ENCODE peak calls at places on chromosomes 4 and X, in seven cellular contexts. One of them, this sample, is unnamed.

GRCh38 chrX:48490661-48491060 is 14.7 kb downstream of the FTSJ1 start:
- DNase-seq in H9: no peak
- DNase-seq in occipital lobe: no peak
- DNase-seq in Panc1: no peak
- DNase-seq in M059J: peak
- DNase-seq in stimulated activated naive CD8-positive, alpha-beta T cell treated with anti-CD3 and anti-CD28 coated beads, Interleukin-15, Interleukin-2, amounts not matched to agents 100 U/mL and 50 U/mL, for 24 hours: no peak
- DNase-seq in activated CD4-positive, alpha-beta T cell treated with anti-CD3 and anti-CD28 coated beads, Interleukin-2, amount 50 U/mL, for 1 hour: no peak
- DNase-seq in this sample: no peak

GRCh38 chrX:1521459-1521956 is 15.5 kb downstream of the P2RY8 start:
- DNase-seq in occipital lobe: no peak
- DNase-seq in activated CD4-positive, alpha-beta T cell treated with anti-CD3 and anti-CD28 coated beads, Interleukin-2, amount 50 U/mL, for 1 hour: peak
- DNase-seq in stimulated activated naive CD8-positive, alpha-beta T cell treated with anti-CD3 and anti-CD28 coated beads, Interleukin-15, Interleukin-2, amounts not matched to agents 100 U/mL and 50 U/mL, for 24 hours: peak
- DNase-seq in M059J: no peak
- DNase-seq in Panc1: no peak
- DNase-seq in H9: peak
- DNase-seq in this sample: no peak

GRCh38 chr4:46432923-46433322 is 43.0 kb upstream of the GABRA2 start:
- DNase-seq in activated CD4-positive, alpha-beta T cell treated with anti-CD3 and anti-CD28 coated beads, Interleukin-2, amount 50 U/mL, for 1 hour: no peak
- DNase-seq in H9: no peak
- DNase-seq in stimulated activated naive CD8-positive, alpha-beta T cell treated with anti-CD3 and anti-CD28 coated beads, Interleukin-15, Interleukin-2, amounts not matched to agents 100 U/mL and 50 U/mL, for 24 hours: no peak
- DNase-seq in occipital lobe: no peak
- DNase-seq in M059J: no peak
- DNase-seq in Panc1: no peak
- DNase-seq in this sample: peak

GRCh38 chr4:128009428-128009827 is 44.2 kb downstream of the ABHD18 start:
- DNase-seq in activated CD4-positive, alpha-beta T cell treated with anti-CD3 and anti-CD28 coated beads, Interleukin-2, amount 50 U/mL, for 1 hour: no peak
- DNase-seq in occipital lobe: no peak
- DNase-seq in Panc1: no peak
- DNase-seq in M059J: no peak
- DNase-seq in H9: no peak
- DNase-seq in stimulated activated naive CD8-positive, alpha-beta T cell treated with anti-CD3 and anti-CD28 coated beads, Interleukin-15, Interleukin-2, amounts not matched to agents 100 U/mL and 50 U/mL, for 24 hours: no peak
- DNase-seq in this sample: no peak

GRCh38 chr4:74873545-74874295 is 59.2 kb upstream of the PARM1 start:
- DNase-seq in stimulated activated naive CD8-positive, alpha-beta T cell treated with anti-CD3 and anti-CD28 coated beads, Interleukin-15, Interleukin-2, amounts not matched to agents 100 U/mL and 50 U/mL, for 24 hours: no peak
- DNase-seq in Panc1: no peak
- DNase-seq in activated CD4-positive, alpha-beta T cell treated with anti-CD3 and anti-CD28 coated beads, Interleukin-2, amount 50 U/mL, for 1 hour: no peak
- DNase-seq in H9: no peak
- DNase-seq in M059J: no peak
- DNase-seq in occipital lobe: no peak
- DNase-seq in this sample: peak

GRCh38 chr4:99405433-99406115 is 29.6 kb downstream of the ADH7 start:
- DNase-seq in stimulated activated naive CD8-positive, alpha-beta T cell treated with anti-CD3 and anti-CD28 coated beads, Interleukin-15, Interleukin-2, amounts not matched to agents 100 U/mL and 50 U/mL, for 24 hours: peak
- DNase-seq in M059J: peak
- DNase-seq in Panc1: peak
- DNase-seq in occipital lobe: no peak
- DNase-seq in H9: peak
- DNase-seq in activated CD4-positive, alpha-beta T cell treated with anti-CD3 and anti-CD28 coated beads, Interleukin-2, amount 50 U/mL, for 1 hour: peak
- DNase-seq in this sample: peak

GRCh38 chr4:84028340-84028739 is 470.8 kb downstream of the NKX6-1 start:
- DNase-seq in activated CD4-positive, alpha-beta T cell treated with anti-CD3 and anti-CD28 coated beads, Interleukin-2, amount 50 U/mL, for 1 hour: no peak
- DNase-seq in stimulated activated naive CD8-positive, alpha-beta T cell treated with anti-CD3 and anti-CD28 coated beads, Interleukin-15, Interleukin-2, amounts not matched to agents 100 U/mL and 50 U/mL, for 24 hours: no peak
- DNase-seq in M059J: no peak
- DNase-seq in H9: peak
- DNase-seq in Panc1: no peak
- DNase-seq in occipital lobe: no peak
- DNase-seq in this sample: no peak

GRCh38 chr4:84870398-84871163 is 95.9 kb downstream of the WDFY3 start:
- DNase-seq in M059J: peak
- DNase-seq in Panc1: no peak
- DNase-seq in activated CD4-positive, alpha-beta T cell treated with anti-CD3 and anti-CD28 coated beads, Interleukin-2, amount 50 U/mL, for 1 hour: no peak
- DNase-seq in H9: peak
- DNase-seq in stimulated activated naive CD8-positive, alpha-beta T cell treated with anti-CD3 and anti-CD28 coated beads, Interleukin-15, Interleukin-2, amounts not matched to agents 100 U/mL and 50 U/mL, for 24 hours: no peak
- DNase-seq in occipital lobe: no peak
- DNase-seq in this sample: peak

GRCh38 chr4:80918004-80918403 is 112.5 kb upstream of the BMP3 start:
- DNase-seq in Panc1: no peak
- DNase-seq in M059J: no peak
- DNase-seq in occipital lobe: no peak
- DNase-seq in H9: no peak
- DNase-seq in activated CD4-positive, alpha-beta T cell treated with anti-CD3 and anti-CD28 coated beads, Interleukin-2, amount 50 U/mL, for 1 hour: no peak
- DNase-seq in stimulated activated naive CD8-positive, alpha-beta T cell treated with anti-CD3 and anti-CD28 coated beads, Interleukin-15, Interleukin-2, amounts not matched to agents 100 U/mL and 50 U/mL, for 24 hours: no peak
- DNase-seq in this sample: no peak

GRCh38 chrX:2451456-2452316 is 49.1 kb downstream of the DHRSX start:
- DNase-seq in Panc1: no peak
- DNase-seq in H9: peak
- DNase-seq in M059J: no peak
- DNase-seq in stimulated activated naive CD8-positive, alpha-beta T cell treated with anti-CD3 and anti-CD28 coated beads, Interleukin-15, Interleukin-2, amounts not matched to agents 100 U/mL and 50 U/mL, for 24 hours: no peak
- DNase-seq in activated CD4-positive, alpha-beta T cell treated with anti-CD3 and anti-CD28 coated beads, Interleukin-2, amount 50 U/mL, for 1 hour: no peak
- DNase-seq in occipital lobe: no peak
- DNase-seq in this sample: peak

GRCh38 chr4:66693694-66694093 is 851.6 kb downstream of the CENPC start:
- DNase-seq in occipital lobe: peak
- DNase-seq in Panc1: no peak
- DNase-seq in stimulated activated naive CD8-positive, alpha-beta T cell treated with anti-CD3 and anti-CD28 coated beads, Interleukin-15, Interleukin-2, amounts not matched to agents 100 U/mL and 50 U/mL, for 24 hours: no peak
- DNase-seq in activated CD4-positive, alpha-beta T cell treated with anti-CD3 and anti-CD28 coated beads, Interleukin-2, amount 50 U/mL, for 1 hour: no peak
- DNase-seq in H9: no peak
- DNase-seq in M059J: no peak
- DNase-seq in this sample: peak

GRCh38 chr4:32189130-32189529 is 1469.0 kb downstream of the PCDH7 start:
- DNase-seq in Panc1: no peak
- DNase-seq in occipital lobe: no peak
- DNase-seq in M059J: no peak
- DNase-seq in activated CD4-positive, alpha-beta T cell treated with anti-CD3 and anti-CD28 coated beads, Interleukin-2, amount 50 U/mL, for 1 hour: no peak
- DNase-seq in stimulated activated naive CD8-positive, alpha-beta T cell treated with anti-CD3 and anti-CD28 coated beads, Interleukin-15, Interleukin-2, amounts not matched to agents 100 U/mL and 50 U/mL, for 24 hours: no peak
- DNase-seq in H9: no peak
- DNase-seq in this sample: no peak

This sample was measured in astrocyte of the hippocampus.